ENCODE peak calls at places on chromosomes 6 and 20, in four cellular contexts. Y is ovary, W is tibial nerve, T is HepG2. P is an unnamed sample.

GRCh38 chr6:36346486-36346885 is 9.8 kb upstream of the BNIP5 start:
- DNase-seq in Y (no peak), W (no peak), T (no peak), P (no peak)

GRCh38 chr20:62952373-62953166 is at the start of gene SLC17A9:
- DNase-seq in Y (peak; percentile 72), W (peak; percentile 43), T (peak; percentile 94), P (peak; percentile 12)

GRCh38 chr20:8578191-8578690 is 446.2 kb downstream of the PLCB1 start:
- DNase-seq in Y (no peak), W (no peak), T (no peak), P (no peak)

GRCh38 chr20:49928411-49929141 is 7.6 kb upstream of the RNF114 start:
- DNase-seq in Y (peak; percentile 82), W (peak; percentile 79), T (peak; percentile 86), P (peak; percentile 89)

GRCh38 chr6:83808926-83809325 is 44.2 kb upstream of the RIPPLY2 start:
- DNase-seq in Y (no peak), W (no peak), T (no peak), P (no peak)

GRCh38 chr6:38567436-38567835 is 72.3 kb downstream of the BTBD9 start:
- DNase-seq in Y (peak; percentile 89), W (peak; percentile 50), T (no peak), P (peak; percentile 93)

GRCh38 chr6:116847234-116847633 is 18.4 kb upstream of the GPRC6A start:
- DNase-seq in Y (no peak), W (no peak), T (peak; percentile 59), P (peak; percentile 41)

GRCh38 chr20:31543966-31544598 is 29.8 kb downstream of the HM13 start:
- DNase-seq in Y (no peak), W (no peak), T (no peak), P (peak; percentile 98)

GRCh38 chr20:45888681-45889080 is 1.3 kb upstream of the SPATA25 start:
- DNase-seq in Y (no peak), W (no peak), T (no peak), P (no peak)

GRCh38 chr6:108119212-108120141 is 44.9 kb upstream of the OSTM1 start:
- DNase-seq in Y (no peak), W (no peak), T (no peak), P (no peak)

GRCh38 chr6:64685401-64685800 is 1021.6 kb downstream of the EYS start:
- DNase-seq in Y (no peak), W (no peak), T (no peak), P (no peak)

GRCh38 chr20:51560550-51561307 is 18.2 kb upstream of the NFATC2 start:
- DNase-seq in Y (no peak), W (no peak), T (no peak), P (peak; percentile 19)

GRCh38 chr20:51563597-51564332 is 21.2 kb upstream of the NFATC2 start:
- DNase-seq in Y (peak; percentile 74), W (peak; percentile 57), T (peak; percentile 68), P (peak; percentile 86)

GRCh38 chr20:51563141-51563596 is 20.6 kb upstream of the NFATC2 start:
- DNase-seq in Y (no peak), W (no peak), T (no peak), P (no peak)

GRCh38 chr20:51562027-51562333 is 19.5 kb upstream of the NFATC2 start:
- DNase-seq in Y (no peak), W (no peak), T (no peak), P (peak; percentile 19)

GRCh38 chr20:51562334-51563140 is 20.0 kb upstream of the NFATC2 start:
- DNase-seq in Y (peak; percentile 89), W (peak; percentile 78), T (no peak), P (peak; percentile 95)
- TF ChIP-seq POLR2A in Y (peak; percentile 88), W (peak; percentile 26), T (no peak), P (peak; percentile 97)

GRCh38 chr6:113630365-113630737 is 226.8 kb upstream of the MARCKS start:
- DNase-seq in Y (no peak), W (no peak), T (no peak), P (peak; percentile 88)

GRCh38 chr6:113630738-113631535 is 226.2 kb upstream of the MARCKS start:
- DNase-seq in Y (no peak), W (no peak), T (no peak), P (peak; percentile 86)

GRCh38 chr6:113631616-113632015 is 225.5 kb upstream of the MARCKS start:
- DNase-seq in Y (no peak), W (no peak), T (no peak), P (no peak)

GRCh38 chr6:113633638-113634037 is 223.5 kb upstream of the MARCKS start:
- DNase-seq in Y (no peak), W (no peak), T (no peak), P (no peak)

DNA sequence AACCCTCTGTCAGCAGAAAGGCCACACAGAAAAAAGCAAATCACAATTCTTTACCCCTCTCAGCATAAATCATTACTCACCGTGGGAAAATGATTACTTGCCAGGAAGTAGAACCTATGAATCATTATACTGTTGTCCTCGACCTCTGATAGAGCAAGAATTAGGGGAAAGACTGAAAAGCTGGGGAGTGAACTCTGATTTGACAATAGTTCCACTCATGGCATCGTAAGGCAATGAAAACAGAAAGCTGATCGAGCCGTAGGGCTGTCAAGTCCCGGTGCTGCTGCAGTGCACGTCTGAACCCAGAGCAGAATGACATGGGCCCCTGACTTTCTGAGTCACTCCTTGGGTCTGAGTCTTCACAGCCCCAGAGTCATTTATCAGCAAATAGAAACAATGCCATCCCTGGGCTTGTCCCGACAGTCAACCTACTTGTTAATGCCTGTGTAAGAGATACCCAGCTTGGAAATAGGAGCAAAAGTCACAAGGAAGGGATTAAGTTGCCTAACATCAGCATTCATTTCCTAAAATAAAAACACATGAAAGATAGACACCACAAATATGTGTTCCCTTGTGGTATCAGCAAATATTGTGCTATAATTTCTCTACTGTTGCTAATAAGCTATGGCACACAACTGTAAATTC is 224.8 kb upstream of the MARCKS start:
- DNase-seq in Y (no peak), W (no peak), T (peak; percentile 78), P (peak; percentile 88)
- TF ChIP-seq POLR2A in Y (no peak), W (no peak), T (peak; percentile 38), P (peak; percentile 50)

DNA sequence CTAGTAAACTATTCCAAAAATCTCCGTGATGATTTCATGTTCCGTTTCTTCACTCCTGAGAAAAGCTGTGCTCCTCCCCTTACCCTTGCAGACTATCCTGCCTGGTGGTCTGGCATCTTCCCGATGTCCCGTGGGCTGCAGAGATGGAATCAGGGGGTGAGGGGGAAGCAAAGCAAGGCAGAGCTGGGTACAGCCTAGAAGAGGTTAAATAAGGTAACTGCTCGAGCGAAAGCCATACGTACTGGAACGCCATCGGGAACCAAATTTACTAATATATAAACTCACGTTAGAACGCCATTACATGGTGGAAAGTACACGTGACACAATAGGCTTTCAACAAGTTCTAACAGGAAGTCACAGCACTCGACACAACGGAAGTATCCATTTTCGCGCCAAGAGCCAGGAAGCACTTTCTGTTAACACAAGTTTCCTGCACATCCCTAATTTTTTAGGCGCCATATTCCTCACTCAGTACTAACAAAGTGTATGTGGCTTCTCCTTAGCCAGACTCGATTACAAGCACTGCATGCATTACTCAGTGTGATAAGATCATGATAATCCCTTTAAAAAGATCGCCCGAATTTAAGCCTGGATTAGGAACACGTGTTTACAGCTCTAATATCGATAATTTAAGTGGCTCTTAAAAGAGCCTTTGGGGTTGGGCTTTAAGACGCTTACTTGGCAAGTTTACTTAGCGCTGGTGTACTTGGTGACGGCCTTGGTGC is 101.6 kb upstream of the PRSS16 start:
- DNase-seq in Y (peak; percentile 61), W (peak; percentile 46), T (peak; percentile 43), P (peak; percentile 91)
- TF ChIP-seq POLR2A in Y (peak; percentile 59), W (no peak), T (no peak), P (peak; percentile 82)

GRCh38 chr6:17714879-17715860 is 8.4 kb upstream of the NUP153 start:
- DNase-seq in Y (no peak), W (no peak), T (no peak), P (peak; percentile 98)
- TF ChIP-seq POLR2A in Y (no peak), W (no peak), T (no peak), P (no peak)

GRCh38 chr6:6969761-6970223 is 138.0 kb upstream of the RREB1 start:
- DNase-seq in Y (no peak), W (no peak), T (peak; percentile 63), P (no peak)
- TF ChIP-seq POLR2A in Y (no peak), W (no peak), T (no peak), P (no peak)

DNA sequence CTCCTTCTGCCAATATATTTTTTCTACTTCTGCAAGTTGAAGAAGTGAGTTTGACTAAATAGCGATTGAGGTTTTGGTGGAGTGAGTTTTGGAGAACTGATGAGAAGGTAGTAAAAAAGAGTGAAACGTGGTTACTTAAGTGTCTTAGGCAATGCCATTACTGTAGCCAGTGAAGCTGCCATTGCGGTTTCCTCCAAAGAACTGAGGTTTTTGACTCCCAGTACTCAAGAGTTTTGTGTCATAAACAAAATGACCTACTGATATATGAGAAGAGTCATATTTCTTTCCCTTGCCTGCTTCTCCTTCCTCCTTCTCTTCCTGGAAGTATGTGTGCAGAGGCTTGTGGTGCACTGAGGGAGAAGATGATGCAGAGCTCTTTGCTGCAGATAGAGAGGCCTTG is 554.5 kb upstream of the MAP3K7 start:
- DNase-seq in Y (no peak), W (no peak), T (no peak), P (no peak)
- TF ChIP-seq POLR2A in Y (no peak), W (no peak), T (no peak), P (no peak)

GRCh38 chr6:154510144-154510905 is at the start of gene CNKSR3:
- DNase-seq in Y (peak; percentile 94), W (peak; percentile 71), T (peak; percentile 95), P (peak; percentile 95)
- TF ChIP-seq POLR2A in Y (peak; percentile 55), W (peak; percentile 54), T (peak; percentile 89), P (peak; percentile 58)